ENCODE peak calls at places on chromosomes 2 and 18, in nine cellular contexts. N, Q, C, M, D, H, U, R and X are unnamed samples.

GRCh38 chr18:79519751-79520472 is 124.2 kb downstream of the NFATC1 start:
- DNase-seq in N (peak; percentile 38), Q (no peak), C (no peak), M (no peak), D (peak; percentile 4), H (no peak), U (peak; percentile 50), R (no peak), X (peak; percentile 45)

GRCh38 chr2:105746177-105747080 is 1.7 kb downstream of the NCK2 start:
- DNase-seq in N (no peak), Q (peak; percentile 89), C (peak; percentile 91), M (peak; percentile 27), D (peak; percentile 79), H (peak; percentile 89), U (peak; percentile 86), R (peak; percentile 48), X (peak; percentile 66)

GRCh38 chr2:240559271-240559670 is 886 bp upstream of the DUSP28 start:
- DNase-seq in N (no peak), Q (no peak), C (no peak), M (no peak), D (no peak), H (no peak), U (no peak), R (no peak), X (no peak)

GRCh38 chr2:12619975-12620374 is 96.8 kb upstream of the TRIB2 start:
- DNase-seq in N (peak; percentile 92), Q (no peak), C (no peak), M (no peak), D (no peak), H (no peak), U (no peak), R (peak; percentile 42), X (peak; percentile 85)

GRCh38 chr18:62425465-62426190 is 97.2 kb upstream of the ZCCHC2 start:
- DNase-seq in N (peak; percentile 96), Q (peak; percentile 77), C (peak; percentile 88), M (peak; percentile 85), D (peak; percentile 81), H (peak; percentile 74), U (peak; percentile 93), R (peak; percentile 65), X (peak; percentile 86)

GRCh38 chr18:76619342-76620315 is 124.6 kb upstream of the ZNF516 start:
- DNase-seq in N (peak; percentile 58), Q (peak; percentile 27), C (peak; percentile 76), M (peak; percentile 86), D (peak; percentile 62), H (peak; percentile 81), U (peak; percentile 78), R (peak; percentile 61), X (no peak)

GRCh38 chr2:212177724-212178123 is 360.9 kb downstream of the ERBB4 start:
- DNase-seq in N (peak; percentile 0), Q (no peak), C (no peak), M (no peak), D (no peak), H (no peak), U (no peak), R (no peak), X (no peak)

GRCh38 chr2:74845991-74846390 is 12.1 kb downstream of the HK2 start:
- DNase-seq in N (peak; percentile 47), Q (no peak), C (no peak), M (no peak), D (no peak), H (no peak), U (no peak), R (no peak), X (no peak)

GRCh38 chr18:23827681-23828080 is 138.4 kb downstream of the LAMA3 start:
- DNase-seq in N (no peak), Q (no peak), C (no peak), M (no peak), D (no peak), H (no peak), U (no peak), R (no peak), X (no peak)

GRCh38 chr2:17667898-17668297 is 85.7 kb downstream of the SMC6 start:
- DNase-seq in N (no peak), Q (no peak), C (no peak), M (no peak), D (no peak), H (no peak), U (no peak), R (no peak), X (no peak)

GRCh38 chr2:47174731-47175361 is 19.7 kb upstream of the STPG4 start:
- DNase-seq in N (peak; percentile 62), Q (peak; percentile 82), C (peak; percentile 80), M (no peak), D (peak; percentile 63), H (peak; percentile 64), U (peak; percentile 61), R (peak; percentile 32), X (peak; percentile 90)

GRCh38 chr2:240556553-240557100 is 1.2 kb downstream of the ANKMY1 start:
- DNase-seq in N (peak; percentile 37), Q (peak; percentile 37), C (peak; percentile 36), M (peak; percentile 17), D (peak; percentile 29), H (peak; percentile 53), U (peak; percentile 41), R (peak; percentile 31), X (peak; percentile 50)

GRCh38 chr2:9300829-9301453 is 94.3 kb downstream of the ASAP2 start:
- DNase-seq in N (no peak), Q (no peak), C (no peak), M (no peak), D (no peak), H (no peak), U (no peak), R (no peak), X (no peak)

GRCh38 chr18:21604711-21605110 is 4.2 kb upstream of the ESCO1 start:
- DNase-seq in N (peak; percentile 12), Q (no peak), C (no peak), M (no peak), D (no peak), H (no peak), U (no peak), R (no peak), X (no peak)

GRCh38 chr18:48616484-48617255 is 77.8 kb downstream of the CTIF start:
- DNase-seq in N (no peak), Q (no peak), C (no peak), M (no peak), D (no peak), H (no peak), U (no peak), R (no peak), X (no peak)

GRCh38 chr2:65232636-65233035 is 5.0 kb downstream of the ACTR2 start:
- DNase-seq in N (peak; percentile 77), Q (no peak), C (no peak), M (no peak), D (no peak), H (no peak), U (no peak), R (no peak), X (no peak)

DNA sequence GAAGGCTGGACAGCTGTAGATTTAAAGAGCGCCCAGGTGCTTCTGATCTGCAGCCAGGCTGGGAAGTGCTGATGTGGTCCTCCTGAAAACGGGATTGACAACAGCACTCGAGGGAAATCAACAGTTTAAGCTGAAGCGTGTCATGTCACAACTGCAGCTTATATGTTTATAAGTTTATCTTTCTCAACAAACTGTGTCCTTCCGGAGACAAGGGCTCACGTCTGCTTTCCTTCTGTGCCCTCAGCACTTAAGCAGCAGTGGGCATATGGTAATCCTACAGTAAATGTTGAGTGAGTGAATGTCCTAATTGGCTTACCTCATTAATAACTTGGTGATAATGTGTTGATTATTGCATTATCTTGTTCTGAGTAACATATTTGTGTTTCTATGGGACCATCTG is 671.7 kb upstream of the SOX11 start:
- DNase-seq in N (no peak), Q (no peak), C (no peak), M (no peak), D (no peak), H (no peak), U (no peak), R (no peak), X (no peak)
- H3K9me3 ChIP-seq in N (peaks cover 24% of the 10 kb centered on the region), Q (peaks cover 4% of the 10 kb centered on the region), C (no peaks in the 10 kb centered on the region), M (peaks cover 4% of the 10 kb centered on the region), D (no peaks in the 10 kb centered on the region), H (peaks cover 26% of the 10 kb centered on the region), U (no peaks in the 10 kb centered on the region), R (no peaks in the 10 kb centered on the region), X (peaks cover 11% of the 10 kb centered on the region)

GRCh38 chr18:30135938-30136337 is 906.6 kb downstream of the DSC3 start:
- DNase-seq in N (no peak), Q (no peak), C (no peak), M (no peak), D (no peak), H (no peak), U (no peak), R (no peak), X (no peak)

GRCh38 chr18:30132959-30133358 is 909.6 kb downstream of the DSC3 start:
- DNase-seq in N (no peak), Q (no peak), C (no peak), M (no peak), D (no peak), H (no peak), U (no peak), R (no peak), X (no peak)

GRCh38 chr18:30139631-30140287 is 902.8 kb downstream of the DSC3 start:
- DNase-seq in N (no peak), Q (no peak), C (no peak), M (no peak), D (no peak), H (no peak), U (peak; percentile 64), R (no peak), X (no peak)

DNA sequence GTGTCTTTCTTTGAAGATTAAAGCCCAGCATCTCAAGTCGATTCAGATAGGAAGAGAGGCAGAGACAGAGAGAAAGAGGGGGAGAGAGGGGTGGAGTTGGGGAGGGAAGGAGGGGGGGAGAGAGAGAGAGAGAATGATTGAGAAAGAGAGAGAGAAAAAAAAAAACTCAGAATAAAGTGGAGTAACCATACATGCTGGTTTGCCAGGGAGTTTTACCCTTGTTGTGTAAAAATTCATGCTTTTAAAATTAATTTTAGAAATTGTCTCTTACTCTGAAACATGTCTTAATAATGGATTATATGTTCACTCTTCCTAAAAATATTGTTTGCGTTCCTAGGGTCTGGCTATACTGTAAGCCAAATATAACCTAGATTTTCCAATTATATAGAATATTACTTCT is 908.5 kb downstream of the DSC3 start:
- DNase-seq in N (no peak), Q (no peak), C (no peak), M (no peak), D (no peak), H (no peak), U (no peak), R (no peak), X (no peak)
- H3K9me3 ChIP-seq in N (peaks cover 5% of the 10 kb centered on the region), Q (no peaks in the 10 kb centered on the region), C (no peaks in the 10 kb centered on the region), M (no peaks in the 10 kb centered on the region), D (no peaks in the 10 kb centered on the region), H (peaks cover 4% of the 10 kb centered on the region), U (no peaks in the 10 kb centered on the region), R (no peaks in the 10 kb centered on the region), X (no peaks in the 10 kb centered on the region)

DNA sequence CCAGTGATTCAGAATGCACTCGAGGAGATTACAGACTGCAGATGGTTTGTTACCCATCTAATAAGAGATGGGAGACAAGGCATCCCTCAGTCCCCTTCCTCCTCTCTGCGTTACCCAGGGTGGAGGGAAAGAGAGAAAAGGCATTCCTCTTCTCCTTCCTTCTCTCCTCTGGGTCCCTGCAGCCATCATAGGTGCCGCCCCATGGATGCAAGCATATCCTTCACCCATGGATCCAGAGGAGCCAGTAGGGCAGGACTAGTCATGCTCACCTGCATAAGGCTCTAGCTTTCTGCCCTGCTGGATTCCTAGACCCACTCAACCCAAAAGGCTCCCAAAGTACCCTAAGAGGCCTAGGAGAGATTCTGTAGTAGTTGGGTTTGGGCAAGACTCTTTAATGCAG is 20.4 kb downstream of the CMPK2 start:
- DNase-seq in N (no peak), Q (no peak), C (no peak), M (no peak), D (no peak), H (no peak), U (no peak), R (no peak), X (no peak)
- H3K9me3 ChIP-seq in N (peaks cover 11% of the 10 kb centered on the region), Q (peaks cover 60% of the 10 kb centered on the region), C (peaks cover 47% of the 10 kb centered on the region), M (peaks cover 57% of the 10 kb centered on the region), D (no peaks in the 10 kb centered on the region), H (peaks cover 97% of the 10 kb centered on the region), U (peaks cover 25% of the 10 kb centered on the region), R (peaks cover 16% of the 10 kb centered on the region), X (peaks cover 99% of the 10 kb centered on the region)

GRCh38 chr2:229001196-229001595 is 269.9 kb downstream of the PID1 start:
- DNase-seq in N (no peak), Q (no peak), C (no peak), M (no peak), D (no peak), H (no peak), U (no peak), R (no peak), X (no peak)
- H3K9me3 ChIP-seq in N (peaks cover 11% of the 10 kb centered on the region), Q (no peaks in the 10 kb centered on the region), C (no peaks in the 10 kb centered on the region), M (no peaks in the 10 kb centered on the region), D (no peaks in the 10 kb centered on the region), H (peaks cover 19% of the 10 kb centered on the region), U (no peaks in the 10 kb centered on the region), R (no peaks in the 10 kb centered on the region), X (peaks cover 21% of the 10 kb centered on the region)